ENCODE peak calls at places on chromosomes 4 and X, in five cellular contexts. K is stomach, R is gastrocnemius medialis, Z is BJ, O is endodermal cell. L is an unnamed sample.

GRCh38 chr4:123350191-123350544 is 46.4 kb upstream of the SPRY1 start:
- DNase-seq in K (peak; percentile 54), R (no peak), Z (no peak), O (peak; percentile 88), L (peak; percentile 65)

GRCh38 chr4:107034091-107034698 is 1.9 kb downstream of the DKK2 start:
- DNase-seq in K (no peak), R (peak; percentile 12), Z (no peak), O (peak; percentile 87), L (no peak)

GRCh38 chr4:140268441-140268840 is 105.0 kb upstream of the SCOC start:
- DNase-seq in K (no peak), R (no peak), Z (no peak), O (no peak), L (no peak)

GRCh38 chrX:46647251-46647650 is 73.7 kb downstream of the CHST7 start:
- DNase-seq in K (no peak), R (no peak), Z (peak; percentile 9), O (no peak), L (no peak)

GRCh38 chr4:105191621-105192210 is 45.0 kb downstream of the TET2 start:
- DNase-seq in K (no peak), R (no peak), Z (no peak), O (no peak), L (no peak)

GRCh38 chr4:153643406-153644016 is 40.6 kb upstream of the TLR2 start:
- DNase-seq in K (no peak), R (no peak), Z (peak; percentile 9), O (no peak), L (peak; percentile 26)

GRCh38 chr4:132827522-132827921 is 321.6 kb upstream of the PCDH10 start:
- DNase-seq in K (no peak), R (no peak), Z (no peak), O (no peak), L (no peak)

GRCh38 chr4:182179105-182179504 is 64.1 kb upstream of the TENM3 start:
- DNase-seq in K (no peak), R (no peak), Z (no peak), O (no peak), L (no peak)

GRCh38 chr4:18508801-18509200 is 487.2 kb upstream of the LCORL start:
- DNase-seq in K (no peak), R (no peak), Z (no peak), O (no peak), L (no peak)

GRCh38 chr4:142600952-142601351 is 245.1 kb downstream of the INPP4B start:
- DNase-seq in K (no peak), R (no peak), Z (no peak), O (no peak), L (peak; percentile 85)

GRCh38 chr4:128162434-128162833 is 101.3 kb downstream of the LARP1B start:
- DNase-seq in K (no peak), R (no peak), Z (no peak), O (no peak), L (no peak)

GRCh38 chr4:25439913-25440477 is 62.9 kb downstream of the ANAPC4 start:
- DNase-seq in K (peak; percentile 73), R (no peak), Z (no peak), O (peak; percentile 88), L (peak; percentile 33)

GRCh38 chr4:103032575-103032974 is 13.1 kb upstream of the SLC9B1 start:
- DNase-seq in K (no peak), R (no peak), Z (no peak), O (peak; percentile 86), L (no peak)

GRCh38 chrX:17939724-17940123 is 78.6 kb upstream of the RAI2 start:
- DNase-seq in K (no peak), R (peak; percentile 17), Z (no peak), O (peak; percentile 50), L (no peak)

GRCh38 chr4:108834787-108835384 is 72.0 kb upstream of the ETNPPL start:
- DNase-seq in K (no peak), R (no peak), Z (no peak), O (no peak), L (no peak)

GRCh38 chr4:188428935-188429334 is 289.7 kb downstream of the TRIML1 start:
- DNase-seq in K (no peak), R (no peak), Z (no peak), O (no peak), L (peak; percentile 38)

GRCh38 chr4:174578366-174578765 is 56.1 kb upstream of the HPGD start:
- DNase-seq in K (no peak), R (no peak), Z (no peak), O (no peak), L (no peak)

GRCh38 chr4:149409186-149410056 is 406.2 kb downstream of the IQCM start:
- DNase-seq in K (no peak), R (peak; percentile 12), Z (peak; percentile 19), O (no peak), L (no peak)

GRCh38 chrX:123924181-123924580 is 37.3 kb upstream of the STAG2 start:
- DNase-seq in K (no peak), R (no peak), Z (no peak), O (peak; percentile 67), L (no peak)

GRCh38 chr4:159015862-159016261 is 87.0 kb upstream of the RAPGEF2 start:
- DNase-seq in K (no peak), R (no peak), Z (no peak), O (no peak), L (no peak)

GRCh38 chr4:140004580-140005314 is 149.2 kb downstream of the MAML3 start:
- DNase-seq in K (peak; percentile 49), R (peak; percentile 66), Z (peak; percentile 2), O (peak; percentile 83), L (no peak)

GRCh38 chr4:84319124-84319523 is 180.0 kb downstream of the NKX6-1 start:
- DNase-seq in K (no peak), R (peak; percentile 17), Z (no peak), O (no peak), L (peak; percentile 86)

GRCh38 chr4:123597586-123597985 is 201.0 kb downstream of the SPRY1 start:
- DNase-seq in K (no peak), R (no peak), Z (no peak), O (no peak), L (no peak)

GRCh38 chr4:117783716-117784115 is 250.6 kb upstream of the NDST3 start:
- DNase-seq in K (no peak), R (no peak), Z (no peak), O (no peak), L (no peak)

GRCh38 chr4:15848191-15848842 is 70.2 kb downstream of the CD38 start:
- DNase-seq in K (no peak), R (no peak), Z (no peak), O (no peak), L (no peak)

GRCh38 chr4:110897779-110898178 is 274.9 kb upstream of the PITX2 start:
- DNase-seq in K (no peak), R (no peak), Z (no peak), O (no peak), L (no peak)

GRCh38 chrX:139691843-139692505 is 16.0 kb downstream of the MCF2 start:
- DNase-seq in K (no peak), R (no peak), Z (no peak), O (peak; percentile 74), L (no peak)

GRCh38 chr4:174983128-174983750 is 65.1 kb downstream of the ADAM29 start:
- DNase-seq in K (no peak), R (no peak), Z (no peak), O (no peak), L (no peak)

GRCh38 chrX:1385251-1385794 is 6.6 kb downstream of the SLC25A6 start:
- DNase-seq in K (no peak), R (peak; percentile 11), Z (no peak), O (peak; percentile 63), L (no peak)

GRCh38 chrX:28997716-28998115 is 410.5 kb downstream of the IL1RAPL1 start:
- DNase-seq in K (no peak), R (no peak), Z (peak; percentile 3), O (no peak), L (no peak)

GRCh38 chr4:74397748-74398426 is 32.9 kb downstream of the EREG start:
- DNase-seq in K (no peak), R (no peak), Z (no peak), O (no peak), L (peak; percentile 62)

GRCh38 chrX:14095702-14096101 is 66.0 kb upstream of the GEMIN8 start:
- DNase-seq in K (peak; percentile 28), R (no peak), Z (no peak), O (peak; percentile 74), L (peak; percentile 34)

GRCh38 chrX:131802836-131803626 is 220.1 kb upstream of the STK26 start:
- DNase-seq in K (peak; percentile 78), R (no peak), Z (no peak), O (peak; percentile 74), L (no peak)
- H3K4me3 ChIP-seq in K (no peak overlapping the region), R (no peak overlapping the region), Z (no peak overlapping the region), O (no peak overlapping the region), L (no peak overlapping the region)

GRCh38 chrX:19990519-19991349 is at the start of gene BCLAF3:
- DNase-seq in K (peak; percentile 90), R (peak; percentile 83), Z (peak; percentile 15), O (peak; percentile 95), L (no peak)
- TF ChIP-seq CTCF in K (no peak), R (peak; percentile 56), Z (peak; percentile 52), O (peak; percentile 83), L (peak; percentile 80)

DNA sequence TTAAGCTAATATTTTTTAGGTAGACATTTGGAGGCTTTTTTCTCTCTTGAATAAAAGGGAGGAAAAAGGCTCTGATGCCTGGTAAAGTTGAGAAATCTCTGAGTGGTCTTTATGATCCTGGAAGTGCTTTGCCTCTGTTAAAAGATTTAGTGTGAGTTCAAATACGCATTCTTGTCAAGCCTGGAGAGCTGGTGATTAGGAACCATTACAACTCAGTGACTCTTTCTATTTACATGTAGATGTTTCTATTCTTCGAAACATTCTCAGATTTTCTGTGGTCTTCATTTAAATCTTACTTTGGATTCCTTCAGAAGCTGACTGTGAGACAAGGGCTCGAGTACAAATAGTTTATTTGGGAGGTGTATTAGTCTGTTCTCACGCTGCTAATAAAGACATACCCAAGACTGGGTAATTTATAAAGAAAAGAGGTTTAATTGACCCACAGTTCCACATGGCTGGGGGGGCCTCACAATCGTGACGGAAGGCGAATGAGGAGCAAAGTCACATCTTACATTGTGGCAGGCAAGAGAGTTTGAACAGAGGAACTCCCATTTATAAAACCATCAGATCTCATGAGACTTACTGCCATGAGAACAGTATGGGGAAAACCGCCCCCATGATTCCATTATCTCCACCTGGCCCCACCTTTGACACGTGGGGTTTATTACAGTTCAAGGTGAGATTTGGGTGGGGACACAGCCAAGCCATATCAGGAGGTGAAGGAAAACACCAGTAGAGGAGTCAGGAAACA is 143.7 kb upstream of the MED14 start:
- DNase-seq in K (no peak), R (no peak), Z (no peak), O (peak; percentile 69), L (no peak)
- H3K4me3 ChIP-seq in K (no peak overlapping the region), R (no peak overlapping the region), Z (no peak overlapping the region), O (no peak overlapping the region), L (no peak overlapping the region)

DNA sequence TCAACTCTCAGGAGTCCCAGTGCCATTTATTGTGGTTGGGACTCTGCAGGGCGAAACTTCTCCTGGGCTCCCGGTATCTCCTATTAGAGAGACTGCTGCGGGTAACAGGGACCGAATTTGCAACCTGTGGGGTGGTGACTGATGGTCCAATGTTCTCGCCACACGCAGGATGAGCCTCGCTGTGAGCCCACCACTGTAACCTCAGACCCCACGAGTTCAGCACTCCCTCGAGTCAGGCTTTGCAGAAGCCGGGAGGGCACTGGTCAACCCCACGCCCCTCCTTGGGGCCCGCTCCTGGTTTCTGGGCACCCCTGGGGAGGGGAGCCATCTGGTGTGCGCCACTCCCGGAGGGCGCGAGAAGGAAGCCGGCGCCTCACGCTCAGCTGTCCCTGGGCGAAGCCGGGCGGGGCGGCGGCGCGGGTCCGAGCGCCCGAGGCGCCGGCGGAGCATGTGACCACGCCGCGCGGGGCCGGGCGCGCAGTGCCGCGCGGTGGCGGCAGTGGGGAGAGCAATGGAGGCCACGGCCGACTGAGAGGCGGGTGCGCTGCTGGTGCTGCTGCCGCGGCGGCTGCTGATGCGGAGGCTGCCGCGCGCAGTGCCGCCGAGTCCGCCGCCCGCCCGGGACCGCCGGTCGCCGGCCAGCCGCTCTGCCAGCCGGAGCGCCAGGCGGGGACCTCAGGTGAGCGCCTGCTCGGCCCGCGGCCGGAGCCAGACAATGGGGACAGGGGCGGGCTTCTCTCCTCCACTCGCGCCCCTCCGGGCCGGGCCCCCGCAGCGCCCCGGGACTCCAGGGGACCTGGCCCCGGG is 100.1 kb downstream of the CEP135 start:
- DNase-seq in K (peak; percentile 40), R (no peak), Z (no peak), O (peak; percentile 87), L (no peak)
- TF ChIP-seq CTCF in K (no peak), R (no peak), Z (peak; percentile 12), O (peak; percentile 53), L (peak; percentile 89)

L was measured in LNCaP clone FGC.